ENCODE peak calls at places on chromosomes 6 and 20, in five cellular contexts. Z is EL, Q is immature natural killer cell, J is neural crest cell, L is amniotic stem cell. A is an unnamed sample.

GRCh38 chr6:56528412-56528841 is 114.3 kb downstream of the DST start:
- DNase-seq in Z (peak; percentile 98), Q (no peak), L (peak; percentile 83), J (no peak), A (peak; percentile 76)

GRCh38 chr6:44676826-44677433 is 289.4 kb downstream of the CDC5L start:
- DNase-seq in Z (no peak), Q (no peak), J (no peak), L (no peak), A (no peak)

GRCh38 chr6:53696351-53696750 is 30.8 kb upstream of the KLHL31 start:
- DNase-seq in Z (no peak), L (no peak), J (no peak), Q (no peak), A (no peak)

GRCh38 chr6:138044458-138044857 is 62.8 kb downstream of the PERP start:
- DNase-seq in Q (no peak), J (no peak), Z (no peak), L (no peak), A (no peak)

GRCh38 chr6:13453771-13454251 is 33.6 kb downstream of the GFOD1 start:
- DNase-seq in J (no peak), Z (peak; percentile 70), L (no peak), Q (peak; percentile 51), A (no peak)

GRCh38 chr6:143958839-143959399 is 49.1 kb downstream of the PLAGL1 start:
- DNase-seq in Z (no peak), L (no peak), J (peak; percentile 40), Q (no peak), A (no peak)

GRCh38 chr6:40877362-40877761 is 161.7 kb downstream of the UNC5CL start:
- DNase-seq in J (no peak), L (no peak), Q (no peak), Z (no peak), A (no peak)

GRCh38 chr20:1060985-1061384 is 57.4 kb upstream of the PSMF1 start:
- DNase-seq in Z (no peak), L (no peak), Q (no peak), J (no peak), A (no peak)

GRCh38 chr20:45969712-45970634 is 2.0 kb downstream of the ZNF335 start:
- DNase-seq in J (no peak), Q (no peak), Z (peak; percentile 75), L (no peak), A (peak; percentile 81)

GRCh38 chr6:11833626-11834592 is 55.3 kb upstream of the ADTRP start:
- DNase-seq in L (no peak), Q (no peak), Z (no peak), J (no peak), A (no peak)

GRCh38 chr6:84801250-84801649 is 36.9 kb upstream of the TBX18 start:
- DNase-seq in Z (no peak), Q (no peak), L (no peak), J (no peak), A (no peak)